ENCODE peak calls at places on chromosomes 4 and X, in seven cellular contexts. R, B, H, I, Q, K and V are unnamed samples.

GRCh38 chr4:147940144-147940543 is 208.3 kb downstream of the ARHGAP10 start:
- DNase-seq in R (no peak), B (no peak), H (peak; percentile 19), I (peak; percentile 40), Q (peak; percentile 83), K (no peak), V (no peak)

GRCh38 chr4:76634239-76634638 is 199.2 kb downstream of the SHROOM3 start:
- DNase-seq in R (no peak), B (no peak), H (no peak), I (peak; percentile 64), Q (no peak), K (no peak), V (no peak)

GRCh38 chr4:30380404-30380998 is 339.7 kb upstream of the PCDH7 start:
- DNase-seq in R (no peak), B (peak; percentile 23), H (no peak), I (peak; percentile 84), Q (peak; percentile 57), K (peak; percentile 88), V (no peak)

GRCh38 chr4:25449270-25449669 is 72.2 kb downstream of the ANAPC4 start:
- DNase-seq in R (no peak), B (no peak), H (no peak), I (no peak), Q (no peak), K (no peak), V (no peak)

GRCh38 chr4:101818362-101818761 is 27.8 kb downstream of the BANK1 start:
- DNase-seq in R (no peak), B (no peak), H (no peak), I (peak; percentile 44), Q (no peak), K (no peak), V (no peak)

GRCh38 chrX:75181721-75182120 is 25.6 kb upstream of the ABCB7 start:
- DNase-seq in R (no peak), B (no peak), H (no peak), I (no peak), Q (no peak), K (no peak), V (no peak)

GRCh38 chr4:84878090-84878489 is 88.4 kb downstream of the WDFY3 start:
- DNase-seq in R (no peak), B (no peak), H (no peak), I (peak; percentile 68), Q (no peak), K (no peak), V (no peak)

GRCh38 chr4:23333946-23334878 is 555.6 kb downstream of the PPARGC1A start:
- DNase-seq in R (no peak), B (no peak), H (no peak), I (peak; percentile 89), Q (no peak), K (peak; percentile 69), V (no peak)

GRCh38 chr4:177051473-177052060 is 258.1 kb upstream of the NEIL3 start:
- DNase-seq in R (no peak), B (no peak), H (peak; percentile 56), I (peak; percentile 24), Q (peak; percentile 11), K (peak; percentile 76), V (no peak)

GRCh38 chr4:140004580-140005314 is 149.2 kb downstream of the MAML3 start:
- DNase-seq in R (peak; percentile 51), B (peak; percentile 36), H (peak; percentile 55), I (peak; percentile 62), Q (no peak), K (peak; percentile 83), V (no peak)

GRCh38 chr4:95318483-95318882 is 230.3 kb downstream of the UNC5C start:
- DNase-seq in R (no peak), B (no peak), H (no peak), I (no peak), Q (no peak), K (no peak), V (no peak)

GRCh38 chr4:185134176-185134869 is 8.7 kb upstream of the SLC25A4 start:
- DNase-seq in R (no peak), B (no peak), H (no peak), I (peak; percentile 72), Q (no peak), K (no peak), V (no peak)

GRCh38 chrX:13373807-13374187 is 53.9 kb upstream of the ATXN3L start:
- DNase-seq in R (no peak), B (no peak), H (no peak), I (peak; percentile 92), Q (no peak), K (no peak), V (no peak)

GRCh38 chr4:26985836-26986235 is 125.2 kb downstream of the STIM2 start:
- DNase-seq in R (no peak), B (no peak), H (no peak), I (no peak), Q (no peak), K (no peak), V (no peak)

GRCh38 chrX:32530802-32531403 is 680.4 kb downstream of the DMD start:
- DNase-seq in R (no peak), B (no peak), H (peak; percentile 2), I (peak; percentile 54), Q (peak; percentile 1), K (peak; percentile 51), V (no peak)

GRCh38 chrX:13279279-13280009 is 40.4 kb downstream of the ATXN3L start:
- DNase-seq in R (no peak), B (no peak), H (no peak), I (no peak), Q (no peak), K (peak; percentile 62), V (no peak)

GRCh38 chrX:40175416-40176255 is 77.9 kb upstream of the BCOR start:
- DNase-seq in R (peak; percentile 85), B (peak; percentile 58), H (peak; percentile 83), I (peak; percentile 58), Q (no peak), K (peak; percentile 90), V (peak; percentile 63)

GRCh38 chrX:31260351-31260750 is 188.5 kb upstream of the FTHL17 start:
- DNase-seq in R (no peak), B (no peak), H (no peak), I (peak; percentile 39), Q (no peak), K (no peak), V (no peak)

GRCh38 chrX:26918633-26919032 is 544.5 kb downstream of the PPP4R3C start:
- DNase-seq in R (no peak), B (no peak), H (no peak), I (peak; percentile 30), Q (no peak), K (peak; percentile 75), V (no peak)

GRCh38 chrX:18210470-18210869 is 10.2 kb downstream of the BEND2 start:
- DNase-seq in R (no peak), B (no peak), H (no peak), I (peak; percentile 0), Q (peak; percentile 6), K (no peak), V (no peak)

GRCh38 chr4:3212391-3213100 is 36.4 kb upstream of the MSANTD1 start:
- DNase-seq in R (no peak), B (no peak), H (no peak), I (no peak), Q (no peak), K (no peak), V (no peak)

GRCh38 chrX:103806862-103807474 is 25.1 kb downstream of the RAB9B start:
- DNase-seq in R (no peak), B (no peak), H (no peak), I (no peak), Q (no peak), K (no peak), V (no peak)

DNA sequence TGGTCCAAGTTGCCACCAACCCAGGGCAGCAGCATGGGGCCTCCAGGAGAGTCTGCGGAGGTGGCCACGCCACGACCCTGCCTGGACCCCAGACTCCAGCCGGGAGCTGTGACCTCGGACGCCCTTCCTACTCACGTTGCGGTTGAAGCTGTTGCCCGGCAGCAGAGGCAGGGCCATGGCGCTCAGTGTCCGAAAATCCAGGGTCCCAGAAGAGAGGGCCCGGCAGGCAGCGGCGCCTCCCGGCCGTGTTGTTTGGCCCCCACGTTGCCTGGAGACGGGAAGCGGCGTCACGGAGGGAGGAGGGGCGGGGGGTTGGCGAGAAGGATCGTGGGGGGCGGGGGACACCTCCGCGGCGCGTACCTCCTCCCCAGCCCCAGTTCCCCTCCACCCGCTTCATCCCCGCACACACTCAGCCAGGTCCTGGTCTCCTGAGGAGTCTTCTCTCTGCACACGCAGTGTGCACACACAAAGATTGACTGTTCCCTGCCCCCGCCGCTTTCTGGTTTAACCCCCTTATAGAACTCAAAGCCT is at the start of gene EFHC2:
- DNase-seq in R (peak; percentile 54), B (peak; percentile 17), H (peak; percentile 44), I (peak; percentile 34), Q (no peak), K (peak; percentile 62), V (peak; percentile 9)
- H3K4me3 ChIP-seq in R (peak within 1 kb of the TSS; percentile 41), B (peak within 1 kb of the TSS; percentile 6), H (peak within 1 kb of the TSS; percentile 30), I (peak within 1 kb of the TSS; percentile 42), Q (no peak within 1 kb of the TSS), K (no peak within 1 kb of the TSS), V (peak within 1 kb of the TSS; percentile 37)

DNA sequence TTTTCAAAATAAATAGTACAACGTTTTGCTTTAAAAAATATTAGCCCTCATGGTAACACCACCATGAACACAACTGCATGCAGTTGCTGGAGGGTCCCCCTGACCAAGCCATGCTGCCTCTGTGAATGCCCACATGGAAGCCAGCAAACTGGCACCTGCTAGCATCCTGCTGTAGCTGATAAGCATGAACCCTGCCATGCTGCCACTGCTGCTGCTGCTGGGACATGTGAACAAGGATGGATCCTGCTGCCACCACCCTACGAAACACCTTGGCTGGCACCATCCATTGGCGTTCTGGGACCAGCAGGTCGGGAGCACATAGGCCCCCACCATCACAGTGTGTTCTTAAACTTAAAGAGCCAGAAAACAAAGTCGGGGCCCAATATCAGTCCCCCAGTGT is 83.9 kb downstream of the SATL1 start:
- DNase-seq in R (no peak), B (no peak), H (no peak), I (no peak), Q (no peak), K (no peak), V (no peak)
- TF ChIP-seq CTCF in R (no peak), B (no peak), H (no peak), I (no peak), Q (no peak), K (no peak), V (no peak)

GRCh38 chr4:87121332-87122065 is 98.9 kb downstream of the KLHL8 start:
- DNase-seq in R (no peak), B (no peak), H (peak; percentile 73), I (peak; percentile 24), Q (no peak), K (no peak), V (no peak)

GRCh38 chr4:87118826-87119225 is 101.6 kb downstream of the KLHL8 start:
- DNase-seq in R (no peak), B (no peak), H (no peak), I (peak; percentile 42), Q (no peak), K (peak; percentile 63), V (no peak)

GRCh38 chr4:87119965-87120364 is 100.5 kb downstream of the KLHL8 start:
- DNase-seq in R (no peak), B (no peak), H (no peak), I (no peak), Q (no peak), K (no peak), V (no peak)

GRCh38 chr4:87122252-87122651 is 98.2 kb downstream of the KLHL8 start:
- DNase-seq in R (no peak), B (no peak), H (peak; percentile 78), I (peak; percentile 25), Q (no peak), K (no peak), V (no peak)

GRCh38 chr4:87120411-87121162 is 99.8 kb downstream of the KLHL8 start:
- DNase-seq in R (no peak), B (peak; percentile 53), H (peak; percentile 83), I (no peak), Q (no peak), K (no peak), V (peak; percentile 47)
- H3K4me3 ChIP-seq in R (no peak overlapping the region), B (no peak overlapping the region), H (no peak overlapping the region), I (no peak overlapping the region), Q (no peak overlapping the region), K (no peak overlapping the region), V (no peak overlapping the region)

GRCh38 chrX:123749643-123750042 is 16.8 kb upstream of the THOC2 start:
- DNase-seq in R (no peak), B (no peak), H (no peak), I (peak; percentile 36), Q (no peak), K (no peak), V (no peak)
- TF ChIP-seq CTCF in R (no peak), B (no peak), H (no peak), I (no peak), Q (no peak), K (no peak), V (no peak)